ENCODE peak calls at places on chromosome 19, in ten cellular contexts. Q is activated naive CD8-positive, alpha-beta T cell treated with anti-CD3 and anti-CD28 coated beads for 36 hours; G is pancreas; F is iPS-NIHi11; X is lower leg skin; B is suprapubic skin; M is NCI-H2107; Z is Calu3; U is A673; D is T-helper 2 cell. V is an unnamed sample.

GRCh38 chr19:6761053-6761676 is 6.1 kb downstream of the SH2D3A start:
- DNase-seq in B (no peak), X (no peak), Z (no peak), Q (peak), F (peak), M (no peak), G (no peak), U (peak), D (no peak), V (peak)

GRCh38 chr19:37654118-37654517 is 1.1 kb downstream of the ZFP30 start:
- DNase-seq in F (no peak), X (no peak), D (no peak), U (peak), Z (no peak), M (no peak), B (no peak), G (no peak), Q (no peak), V (peak)

GRCh38 chr19:14544977-14545715 is 15.8 kb downstream of the TECR start:
- DNase-seq in B (peak), Z (no peak), M (peak), X (no peak), F (no peak), G (peak), U (peak), D (no peak), Q (no peak), V (no peak)

GRCh38 chr19:3115916-3116602 is 19.8 kb upstream of the GNA15 start:
- DNase-seq in G (no peak), M (no peak), F (no peak), B (no peak), Z (no peak), U (no peak), D (no peak), X (no peak), Q (no peak), V (peak)

GRCh38 chr19:16951529-16951928 is 62.7 kb downstream of the F2RL3 start:
- DNase-seq in B (no peak), U (no peak), Q (no peak), X (peak), F (no peak), D (no peak), Z (no peak), G (no peak), M (no peak), V (no peak)

GRCh38 chr19:4061178-4061682 is 5.5 kb downstream of the ZBTB7A start:
- DNase-seq in B (peak), U (no peak), D (no peak), M (no peak), G (peak), F (peak), Z (peak), Q (no peak), X (peak), V (no peak)

GRCh38 chr19:49064768-49065611 is at the start of gene NTF4:
- DNase-seq in G (no peak), D (no peak), X (peak), F (peak), Z (peak), B (no peak), U (peak), Q (no peak), M (no peak), V (peak)

GRCh38 chr19:2424686-2425621 is 2.4 kb downstream of the TIMM13 start:
- DNase-seq in F (peak), X (peak), M (no peak), D (no peak), G (peak), U (peak), Z (no peak), Q (peak), B (peak), V (peak)

GRCh38 chr19:46133777-46134231 is 9.3 kb upstream of the IGFL3 start:
- DNase-seq in X (no peak), U (no peak), F (peak), Z (no peak), D (no peak), M (no peak), B (no peak), G (no peak), Q (no peak), V (no peak)

GRCh38 chr19:6233827-6234511 is 45.8 kb downstream of the MLLT1 start:
- DNase-seq in Q (no peak), B (peak), F (peak), Z (no peak), G (no peak), M (no peak), U (no peak), X (peak), D (no peak), V (no peak)

GRCh38 chr19:33397536-33398360 is 24.2 kb downstream of the CEBPG start:
- DNase-seq in Q (no peak), B (peak), F (peak), M (no peak), X (peak), G (no peak), U (no peak), D (no peak), Z (no peak), V (no peak)

GRCh38 chr19:41616785-41617621 is 9.9 kb downstream of the CEACAM4 start:
- DNase-seq in G (no peak), U (peak), Z (peak), B (no peak), X (no peak), D (no peak), F (peak), M (no peak), Q (no peak), V (no peak)